ENCODE peak calls at places on chromosomes 1 and 21, in eight cellular contexts. F is astrocyte of the cerebellum; O is iPS-NIHi11; M is GM19239; C is stimulated activated naive B cell treated with anti-CD40 and anti-IgM and Interleukin-4, amounts not matched to agents 10 μg/mL and 1 μg/mL and 100 μg/mL, for 72 hours; V is cardiac fibroblast; W is T1000; X is T-helper 2 cell. H is an unnamed sample.
A peak's percentile ranks its signal among the peaks of the same experiment; 100 is the strongest.

GRCh38 chr1:153791856-153792253 is 16.6 kb downstream of the SLC27A3 start:
- DNase-seq in W (no peak), X (no peak), C (no peak), M (no peak), F (no peak), O (no peak), V (peak; percentile 41), H (no peak)

GRCh38 chr1:16072616-16073484 is 601 bp downstream of the FAM131C start:
- DNase-seq in X (no peak), V (no peak), C (peak; percentile 31), O (peak; percentile 59), M (no peak), F (no peak), W (no peak), H (no peak)

GRCh38 chr1:151991663-151992344 is 1.9 kb downstream of the S100A10 start:
- DNase-seq in X (no peak), O (no peak), V (peak; percentile 16), F (no peak), W (no peak), C (no peak), M (no peak), H (no peak)

GRCh38 chr1:35569956-35570355 is 3.2 kb upstream of the TFAP2E start:
- DNase-seq in X (no peak), F (no peak), M (no peak), C (no peak), O (no peak), W (no peak), V (no peak), H (no peak)

GRCh38 chr1:204558467-204558866 is 42.3 kb downstream of the MDM4 start:
- DNase-seq in O (no peak), X (no peak), F (no peak), M (no peak), C (no peak), V (no peak), W (no peak), H (no peak)

GRCh38 chr1:2952371-2952770 is 68.9 kb upstream of the ACTRT2 start:
- DNase-seq in W (no peak), C (no peak), V (no peak), X (no peak), F (no peak), M (no peak), O (no peak), H (no peak)

GRCh38 chr1:101112051-101112770 is 86.6 kb upstream of the DPH5 start:
- DNase-seq in W (no peak), M (no peak), O (no peak), V (peak; percentile 12), C (peak; percentile 63), X (peak; percentile 31), F (no peak), H (no peak)

GRCh38 chr21:33058468-33059318 is 11.2 kb upstream of the OLIG1 start:
- DNase-seq in C (no peak), X (no peak), O (no peak), V (no peak), M (no peak), F (no peak), W (no peak), H (no peak)

GRCh38 chr1:240107058-240107684 is 15.5 kb downstream of the FMN2 start:
- DNase-seq in V (no peak), F (peak; percentile 85), O (no peak), M (no peak), X (no peak), C (no peak), W (peak; percentile 8), H (no peak)

GRCh38 chr1:39391741-39392679 is 99.4 kb upstream of the BMP8A start:
- DNase-seq in V (peak; percentile 89), X (no peak), C (no peak), O (peak; percentile 62), F (peak; percentile 84), W (peak; percentile 58), M (no peak), H (no peak)

GRCh38 chr1:183580281-183580682 is 10.0 kb downstream of the NCF2 start:
- DNase-seq in V (no peak), X (no peak), W (no peak), C (peak; percentile 63), M (peak; percentile 34), O (peak; percentile 75), F (no peak), H (no peak)

GRCh38 chr1:21901473-21901847 is 35.6 kb downstream of the HSPG2 start:
- DNase-seq in M (no peak), W (peak; percentile 5), X (no peak), O (no peak), V (peak; percentile 51), C (no peak), F (no peak), H (no peak)

GRCh38 chr1:86416343-86416742 is 7.6 kb upstream of the CLCA2 start:
- DNase-seq in F (no peak), M (no peak), W (no peak), O (no peak), C (no peak), V (no peak), X (no peak), H (no peak)

GRCh38 chr1:21567241-21568005 is 58.2 kb downstream of the ALPL start:
- DNase-seq in X (no peak), M (no peak), W (no peak), O (no peak), F (no peak), C (no peak), V (peak; percentile 45), H (no peak)

GRCh38 chr1:165235158-165235776 is 121.2 kb downstream of the LMX1A start:
- DNase-seq in V (no peak), C (no peak), F (no peak), O (peak; percentile 50), M (no peak), X (no peak), W (no peak), H (no peak)

GRCh38 chr1:214050513-214051401 is 63.0 kb downstream of the PROX1 start:
- DNase-seq in M (no peak), C (no peak), V (no peak), O (no peak), W (no peak), F (no peak), X (no peak), H (no peak)

H was measured in AG09319.